ENCODE peak calls at places on chromosome 20, in seven cellular contexts. X is HCT116, O is K562, I is GM12878, Y is H1, V is HepG2, U is SK-N-SH. L is an unnamed sample.

GRCh38 chr20:34364013-34364382 is 925 bp downstream of the ITCH start:
- DNase-seq in Y (no peak), O (no peak), I (no peak), X (no peak), V (no peak), U (no peak), L (no peak)

GRCh38 chr20:63151554-63152321 is 64.2 kb downstream of the YTHDF1 start:
- DNase-seq in O (no peak), X (no peak), V (no peak), I (no peak), Y (no peak), U (no peak), L (no peak)

GRCh38 chr20:57288676-57289075 is 22.2 kb upstream of the BMP7 start:
- DNase-seq in I (no peak), Y (no peak), X (no peak), V (no peak), O (no peak), U (no peak), L (no peak)

GRCh38 chr20:36208257-36208656 is 28.0 kb upstream of the AAR2 start:
- DNase-seq in U (no peak), X (no peak), Y (no peak), I (no peak), O (no peak), V (no peak), L (no peak)

GRCh38 chr20:51930775-51931174 is 128.5 kb upstream of the SALL4 start:
- DNase-seq in I (no peak), O (no peak), V (no peak), U (no peak), Y (no peak), X (peak), L (no peak)

GRCh38 chr20:55977723-55978481 is 27.4 kb downstream of the CBLN4 start:
- DNase-seq in U (no peak), I (no peak), V (no peak), X (no peak), Y (no peak), O (no peak), L (no peak)

GRCh38 chr20:2101057-2101934 is at the start of gene STK35:
- DNase-seq in I (peak), Y (peak), V (no peak), U (peak), X (peak), O (no peak), L (peak)

GRCh38 chr20:23128461-23129125 is 42.5 kb upstream of the CD93 start:
- DNase-seq in U (no peak), Y (no peak), X (no peak), O (no peak), I (no peak), V (no peak), L (no peak)

GRCh38 chr20:36439040-36439730 is 102.1 kb upstream of the MYL9 start:
- DNase-seq in U (peak), Y (peak), V (peak), O (peak), I (no peak), X (peak), L (peak)

GRCh38 chr20:40073535-40074111 is 615.4 kb downstream of the MAFB start:
- DNase-seq in Y (peak), X (no peak), U (no peak), V (no peak), I (no peak), O (no peak), L (no peak)

GRCh38 chr20:8940311-8940710 is 128.6 kb upstream of the PLCB4 start:
- DNase-seq in Y (no peak), X (no peak), U (no peak), V (no peak), O (no peak), I (no peak), L (no peak)

GRCh38 chr20:64055893-64056638 is 6.6 kb upstream of the SOX18 start:
- DNase-seq in Y (no peak), X (no peak), O (no peak), V (peak), I (no peak), U (peak), L (no peak)

GRCh38 chr20:41650221-41650948 is 32.2 kb upstream of the CHD6 start:
- DNase-seq in U (no peak), O (no peak), Y (no peak), V (no peak), I (no peak), X (no peak), L (peak)

GRCh38 chr20:45427236-45428149 is 11.6 kb downstream of the PIGT start:
- DNase-seq in O (peak), V (no peak), U (peak), Y (no peak), X (no peak), I (no peak), L (no peak)
- TF ChIP-seq JUND in O (no peak), V (no peak), U (no peak), Y (no peak), X (no peak), I (no peak), L (no peak)

DNA sequence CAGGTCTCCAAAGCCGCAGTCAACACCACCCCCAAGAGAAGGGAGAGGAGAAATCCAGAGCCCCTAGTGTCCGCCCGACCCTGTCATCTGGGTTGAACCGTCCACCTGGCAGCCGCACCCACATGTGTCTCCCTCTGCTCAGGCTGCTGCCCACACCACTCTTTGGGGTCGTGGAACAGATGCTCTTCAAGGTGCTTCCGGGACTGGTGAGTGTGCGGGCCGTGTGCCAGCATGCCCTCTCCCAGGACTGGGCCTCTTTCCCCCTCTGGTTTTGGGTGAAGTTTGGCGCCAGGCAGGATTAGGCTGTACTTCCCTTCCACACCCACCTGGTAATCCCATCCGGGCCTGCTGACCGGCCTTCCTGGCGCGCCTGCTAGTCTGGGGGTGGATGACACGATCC is 7.9 kb downstream of the BPIFB3 start:
- DNase-seq in X (no peak), Y (no peak), O (no peak), I (no peak), V (no peak), U (no peak), L (no peak)
- TF ChIP-seq JUND in X (no peak), Y (no peak), O (no peak), I (no peak), V (no peak), U (no peak), L (no peak)

DNA sequence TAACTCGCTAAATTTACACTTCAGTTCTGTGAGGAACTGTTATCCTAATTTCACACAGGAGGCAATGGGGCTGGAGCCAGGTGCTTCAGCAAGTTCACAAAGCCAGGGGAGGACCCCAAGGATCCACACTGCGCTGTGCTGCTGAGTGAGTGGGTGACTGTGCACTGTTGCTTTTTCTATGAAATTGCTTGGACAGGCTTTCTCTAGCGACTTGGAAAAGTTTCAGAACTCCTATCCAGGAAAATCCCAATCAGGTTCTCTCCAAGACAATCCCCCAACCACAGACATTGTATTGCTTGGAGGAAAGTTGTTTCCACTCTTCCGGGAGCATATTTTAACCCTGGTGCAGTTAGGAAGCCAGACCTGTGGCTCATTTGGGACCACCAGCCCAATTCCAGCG is 175.9 kb upstream of the CST7 start:
- DNase-seq in Y (no peak), U (no peak), V (no peak), X (no peak), O (no peak), I (no peak), L (no peak)
- TF ChIP-seq JUND in Y (no peak), U (no peak), V (no peak), X (no peak), O (no peak), I (no peak), L (no peak)

DNA sequence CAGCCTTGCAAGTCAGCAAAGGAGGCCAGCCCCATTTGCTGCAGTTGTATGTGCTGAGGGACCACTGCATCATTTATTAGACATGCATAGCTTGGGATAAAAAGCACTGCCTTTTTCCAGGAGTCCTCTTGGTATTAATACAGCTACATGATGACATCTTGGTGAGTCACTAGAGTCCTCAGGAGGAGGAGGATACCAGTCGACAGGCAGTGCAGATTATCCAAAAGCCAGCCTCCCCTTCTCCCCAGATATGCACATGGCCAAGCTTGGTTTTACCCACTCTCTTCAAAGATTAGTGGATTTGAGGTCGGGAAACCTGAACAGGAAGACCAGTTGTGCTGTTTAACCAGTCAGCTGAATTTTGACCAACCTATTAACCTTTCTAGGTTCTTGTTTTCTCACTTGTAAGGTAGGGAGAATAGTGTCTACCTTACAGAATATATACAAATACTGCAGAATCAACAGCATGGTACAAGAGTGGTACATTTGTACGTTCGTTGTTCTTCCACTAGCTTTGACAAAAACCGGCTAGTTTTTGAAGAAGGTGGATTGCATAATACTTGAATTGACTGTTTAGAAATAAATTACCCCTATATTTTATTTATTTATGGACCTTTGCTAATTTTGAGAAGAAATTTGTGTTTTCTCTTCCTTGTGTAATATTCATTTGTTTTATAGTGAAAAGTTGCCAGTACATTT is 31.9 kb downstream of the VAPB start:
- DNase-seq in V (no peak), I (no peak), O (no peak), Y (no peak), U (no peak), X (peak), L (no peak)
- TF ChIP-seq JUND in V (no peak), I (no peak), O (peak), Y (no peak), U (peak), X (peak), L (no peak)

GRCh38 chr20:13788167-13788834 is 3.5 kb downstream of the NDUFAF5 start:
- DNase-seq in U (peak), I (peak), O (peak), X (peak), Y (no peak), V (peak), L (peak)
- TF ChIP-seq JUND in U (no peak), I (no peak), O (no peak), X (no peak), Y (no peak), V (no peak), L (no peak)

DNA sequence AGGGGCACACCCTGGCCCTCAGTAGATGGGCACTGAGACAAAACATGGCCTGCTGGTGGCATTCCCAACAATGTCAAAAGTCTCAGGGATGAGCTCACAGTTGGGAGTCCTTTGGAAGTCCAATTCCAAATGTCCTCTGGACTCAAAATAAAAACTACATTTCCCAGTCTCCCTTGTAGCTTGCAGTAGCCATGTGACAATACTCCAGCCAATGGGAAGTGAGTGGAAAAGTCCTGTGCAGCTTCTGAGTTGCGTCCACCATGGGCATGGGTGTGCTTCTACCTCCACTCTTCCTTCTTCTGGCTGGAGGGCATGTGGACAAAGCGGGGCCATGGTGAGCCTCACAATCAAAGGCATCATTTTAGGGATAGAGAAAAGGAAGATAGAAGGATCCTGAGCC is 5.8 kb upstream of the ADAM33 start:
- DNase-seq in Y (no peak), V (peak), U (no peak), O (peak), X (peak), I (no peak), L (peak)
- TF ChIP-seq JUND in Y (no peak), V (no peak), U (no peak), O (no peak), X (no peak), I (no peak), L (no peak)

GRCh38 chr20:62133864-62134263 is 9.3 kb downstream of the PSMA7 start:
- DNase-seq in Y (no peak), X (no peak), I (no peak), V (no peak), O (no peak), U (peak), L (no peak)
- TF ChIP-seq JUND in Y (no peak), X (no peak), I (no peak), V (no peak), O (no peak), U (no peak), L (no peak)

GRCh38 chr20:38128691-38129090 is 36.4 kb downstream of the TGM2 start:
- DNase-seq in O (no peak), Y (no peak), V (no peak), U (no peak), I (no peak), X (no peak), L (no peak)

GRCh38 chr20:38126146-38126912 is 38.7 kb downstream of the TGM2 start:
- DNase-seq in V (no peak), U (no peak), O (no peak), Y (no peak), I (no peak), X (no peak), L (no peak)

GRCh38 chr20:38125157-38126056 is 39.7 kb downstream of the TGM2 start:
- DNase-seq in O (no peak), U (no peak), I (no peak), X (no peak), Y (peak), V (peak), L (peak)

GRCh38 chr20:38127920-38128528 is 37.0 kb downstream of the TGM2 start:
- DNase-seq in U (no peak), V (no peak), O (no peak), I (no peak), X (no peak), Y (no peak), L (no peak)

GRCh38 chr20:38127011-38127621 is 38.0 kb downstream of the TGM2 start:
- DNase-seq in I (no peak), O (peak), U (no peak), V (no peak), Y (no peak), X (peak), L (no peak)
- TF ChIP-seq JUND in I (no peak), O (peak), U (peak), V (no peak), Y (no peak), X (peak), L (no peak)

GRCh38 chr20:19791887-19792286 is 33.8 kb downstream of the RIN2 start:
- DNase-seq in Y (no peak), U (no peak), X (no peak), O (no peak), I (no peak), V (no peak), L (no peak)
- TF ChIP-seq JUND in Y (no peak), U (no peak), X (no peak), O (no peak), I (no peak), V (no peak), L (no peak)

DNA sequence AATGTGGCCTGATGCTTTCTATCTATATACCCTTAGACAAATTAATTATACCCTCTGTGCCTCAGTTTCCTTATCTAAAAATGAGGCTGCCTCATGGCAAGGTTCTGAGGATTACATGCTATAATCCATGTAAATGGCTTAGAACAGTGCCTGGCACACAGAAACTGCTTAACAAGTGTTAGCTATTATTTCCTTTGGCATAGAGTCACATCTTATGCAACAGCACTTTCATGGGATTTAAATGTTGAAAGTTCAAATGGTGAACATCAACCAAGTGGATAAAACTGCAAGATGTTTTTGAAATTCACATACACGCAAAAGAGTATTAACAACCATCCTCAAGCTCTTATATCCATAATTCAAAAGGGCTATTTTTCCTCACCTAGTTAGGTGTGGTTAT is 202.8 kb upstream of the JAG1 start:
- DNase-seq in I (no peak), X (no peak), O (no peak), Y (no peak), U (no peak), V (no peak), L (no peak)
- TF ChIP-seq JUND in I (no peak), X (no peak), O (no peak), Y (no peak), U (no peak), V (no peak), L (no peak)

L was measured in T47D.